ENCODE peak calls at places on chromosome 10, in seven cellular contexts. Y, X, K, P, D, S and I are unnamed samples.
A peak's percentile ranks its signal among the peaks of the same experiment; 100 is the strongest.

GRCh38 chr10:113958631-113959382 is 84.9 kb upstream of the ADRB1 start:
- DNase-seq in Y (peak; percentile 79), X (no peak), K (peak; percentile 26), P (peak; percentile 89), D (peak; percentile 94), S (peak; percentile 74), I (no peak)

GRCh38 chr10:28708921-28709461 is 31.7 kb downstream of the BAMBI start:
- DNase-seq in Y (no peak), X (no peak), K (no peak), P (no peak), D (no peak), S (no peak), I (no peak)

GRCh38 chr10:27433976-27434375 is 70.1 kb upstream of the RAB18 start:
- DNase-seq in Y (no peak), X (no peak), K (no peak), P (no peak), D (no peak), S (no peak), I (no peak)

GRCh38 chr10:114605155-114605797 is 52.8 kb downstream of the ABLIM1 start:
- DNase-seq in Y (no peak), X (no peak), K (no peak), P (peak; percentile 87), D (no peak), S (no peak), I (no peak)

GRCh38 chr10:70984986-70985719 is 96.8 kb upstream of the PCBD1 start:
- DNase-seq in Y (no peak), X (no peak), K (no peak), P (no peak), D (no peak), S (no peak), I (no peak)

GRCh38 chr10:103685880-103686669 is 169.3 kb downstream of the SH3PXD2A start:
- DNase-seq in Y (peak; percentile 73), X (peak; percentile 73), K (peak; percentile 69), P (no peak), D (peak; percentile 54), S (peak; percentile 90), I (peak; percentile 64)

GRCh38 chr10:79380125-79380917 is 33.1 kb downstream of the PPIF start:
- DNase-seq in Y (peak; percentile 71), X (no peak), K (peak; percentile 53), P (no peak), D (no peak), S (no peak), I (peak; percentile 10)

GRCh38 chr10:88330174-88330573 is 252.9 kb downstream of the RNLS start:
- DNase-seq in Y (no peak), X (no peak), K (no peak), P (no peak), D (no peak), S (no peak), I (no peak)

GRCh38 chr10:73586583-73586984 is 4.6 kb downstream of the USP54 start:
- DNase-seq in Y (no peak), X (no peak), K (peak; percentile 72), P (no peak), D (peak; percentile 73), S (no peak), I (no peak)

GRCh38 chr10:119650692-119651513 is at the start of gene BAG3:
- DNase-seq in Y (peak; percentile 96), X (peak; percentile 60), K (peak; percentile 97), P (peak; percentile 59), D (peak; percentile 91), S (peak; percentile 97), I (peak; percentile 70)

GRCh38 chr10:61316866-61317265 is 136.3 kb downstream of the TMEM26 start:
- DNase-seq in Y (no peak), X (no peak), K (no peak), P (no peak), D (no peak), S (no peak), I (no peak)

GRCh38 chr10:30151581-30152389 is 92.4 kb upstream of the JCAD start:
- DNase-seq in Y (no peak), X (no peak), K (peak; percentile 42), P (peak; percentile 75), D (peak; percentile 92), S (peak; percentile 84), I (no peak)

GRCh38 chr10:110754375-110755120 is 110.4 kb downstream of the RBM20 start:
- DNase-seq in Y (no peak), X (no peak), K (no peak), P (no peak), D (no peak), S (no peak), I (no peak)

GRCh38 chr10:77578583-77579227 is 58.9 kb downstream of the KCNMA1 start:
- DNase-seq in Y (no peak), X (no peak), K (no peak), P (peak; percentile 70), D (peak; percentile 37), S (no peak), I (no peak)

GRCh38 chr10:72906446-72906845 is 12.9 kb downstream of the OIT3 start:
- DNase-seq in Y (no peak), X (no peak), K (no peak), P (no peak), D (peak; percentile 2), S (no peak), I (no peak)

GRCh38 chr10:45488365-45488764 is 114.3 kb downstream of the ALOX5 start:
- DNase-seq in Y (no peak), X (no peak), K (no peak), P (no peak), D (no peak), S (no peak), I (no peak)

GRCh38 chr10:45480294-45480693 is 106.3 kb downstream of the ALOX5 start:
- DNase-seq in Y (no peak), X (no peak), K (no peak), P (no peak), D (no peak), S (no peak), I (no peak)

GRCh38 chr10:45487738-45488137 is 113.7 kb downstream of the ALOX5 start:
- DNase-seq in Y (no peak), X (no peak), K (no peak), P (no peak), D (no peak), S (no peak), I (no peak)

DNA sequence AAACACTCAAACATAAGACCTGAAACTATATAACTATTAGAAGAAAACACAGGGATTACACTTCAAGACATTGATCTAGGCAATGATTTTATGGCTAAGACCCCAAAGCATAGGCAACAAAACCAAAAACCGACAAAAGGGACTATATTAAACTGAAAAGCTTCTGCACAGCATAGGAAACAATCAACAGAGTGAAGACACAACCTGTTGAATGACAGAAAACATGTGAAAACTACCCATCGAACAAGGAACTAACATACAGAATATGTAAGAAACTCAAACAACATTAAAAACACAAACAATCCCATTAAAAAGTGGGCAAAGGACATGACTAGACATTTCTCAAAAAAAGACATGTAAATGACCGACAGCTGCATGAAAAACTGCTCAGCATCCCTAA is 109.0 kb downstream of the ALOX5 start:
- DNase-seq in Y (no peak), X (no peak), K (no peak), P (no peak), D (no peak), S (no peak), I (no peak)
- TF ChIP-seq CTCF in Y (no peak), X (no peak), K (no peak), P (no peak), D (no peak), S (no peak), I (no peak)

DNA sequence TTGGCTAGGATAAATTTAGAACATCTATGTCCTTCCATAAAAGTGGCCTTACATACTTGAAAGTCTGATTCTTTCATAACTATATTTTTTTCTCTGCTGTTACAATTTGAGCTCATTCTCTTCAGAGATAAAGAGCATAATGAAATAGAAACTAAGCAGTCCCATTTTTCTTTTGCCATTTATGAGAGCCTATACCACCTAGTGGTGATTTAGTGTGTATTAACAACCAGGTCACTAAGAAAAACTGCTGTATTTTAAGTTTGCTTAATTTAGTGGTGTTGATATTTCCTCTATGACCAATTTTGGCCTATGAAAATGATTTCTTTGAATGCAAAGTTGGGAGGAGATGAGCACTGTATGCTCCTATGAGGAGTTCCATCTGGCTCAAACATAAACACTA is 88.7 kb upstream of the ZWINT start:
- DNase-seq in Y (no peak), X (no peak), K (no peak), P (no peak), D (no peak), S (no peak), I (no peak)
- TF ChIP-seq CTCF in Y (no peak), X (no peak), K (no peak), P (peak; percentile 2), D (no peak), S (no peak), I (no peak)

GRCh38 chr10:80453715-80454525 is at the start of gene TSPAN14:
- DNase-seq in Y (peak; percentile 90), X (peak; percentile 65), K (peak; percentile 88), P (no peak), D (peak; percentile 66), S (peak; percentile 85), I (peak; percentile 67)

GRCh38 chr10:80452688-80453391 is 1.3 kb upstream of the TSPAN14 start:
- DNase-seq in Y (peak; percentile 58), X (no peak), K (no peak), P (no peak), D (no peak), S (no peak), I (no peak)

GRCh38 chr10:80451132-80451531 is 3.0 kb upstream of the TSPAN14 start:
- DNase-seq in Y (no peak), X (no peak), K (no peak), P (no peak), D (no peak), S (no peak), I (no peak)

GRCh38 chr10:80453392-80453714 is 757 bp upstream of the TSPAN14 start:
- DNase-seq in Y (no peak), X (no peak), K (no peak), P (no peak), D (no peak), S (no peak), I (no peak)

DNA sequence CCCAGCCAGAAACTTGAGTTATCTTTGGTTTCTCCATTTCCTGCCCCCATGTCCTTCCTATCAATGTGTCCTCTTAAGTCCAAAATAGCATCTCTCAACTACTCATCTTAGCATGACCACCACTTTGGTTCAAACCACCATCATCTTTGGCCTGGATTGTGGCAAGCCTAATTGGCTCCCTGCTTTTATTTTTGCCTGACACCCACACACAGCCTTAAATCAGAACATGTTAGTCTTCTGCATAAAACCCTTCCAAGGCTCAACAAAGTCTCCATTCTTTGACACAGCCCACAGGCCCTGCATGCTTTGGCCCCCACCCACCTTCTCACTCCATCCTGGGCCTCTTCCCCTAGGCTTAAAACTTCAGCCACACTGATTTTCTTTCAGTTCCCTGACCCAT is 2.0 kb upstream of the TSPAN14 start:
- DNase-seq in Y (no peak), X (no peak), K (no peak), P (no peak), D (no peak), S (no peak), I (no peak)
- TF ChIP-seq CTCF in Y (no peak), X (no peak), K (no peak), P (no peak), D (no peak), S (no peak), I (no peak)

DNA sequence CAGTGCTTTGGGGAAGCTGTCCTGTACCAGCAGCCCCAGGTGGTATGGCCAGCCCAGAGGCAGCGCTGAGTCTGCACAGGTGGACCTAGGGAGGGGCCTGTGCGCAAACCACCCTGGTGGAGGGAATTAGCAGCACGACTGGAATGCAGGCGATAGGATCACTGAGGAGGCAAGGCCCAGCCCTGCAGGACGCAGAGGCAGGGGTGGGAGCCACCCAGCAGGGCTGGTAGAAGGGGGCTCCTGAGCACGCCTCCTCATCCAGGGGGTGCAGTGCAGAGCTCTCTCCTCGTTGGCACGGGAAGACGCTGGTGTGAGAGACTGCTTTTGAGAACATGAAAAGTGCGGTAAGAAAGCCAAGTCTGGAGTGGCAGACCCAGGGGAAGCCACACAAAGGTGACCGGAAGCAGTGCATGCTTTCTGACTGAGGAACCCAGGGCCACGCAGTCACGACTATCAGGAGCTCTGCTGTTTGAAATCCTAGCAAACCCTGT is 6.0 kb downstream of the FXYD4 start:
- DNase-seq in Y (no peak), X (no peak), K (no peak), P (no peak), D (no peak), S (no peak), I (no peak)
- TF ChIP-seq CTCF in Y (no peak), X (no peak), K (no peak), P (peak; percentile 25), D (no peak), S (no peak), I (no peak)